ENCODE peak calls at places on chromosomes 2 and 18, in eight cellular contexts. S is mucosa of gallbladder; Y is activated CD4-positive, CD25-positive, alpha-beta regulatory T cell; I is pulmonary artery endothelial cell; T is LoVo; F is NCI-H2029; R is dorsolateral prefrontal cortex; C is activated gamma-delta T cell. M is an unnamed sample.

GRCh38 chr2:127080941-127081769 is 25.8 kb downstream of the BIN1 start:
- DNase-seq in S (peak), Y (peak), I (no peak), T (no peak), F (no peak), R (peak), C (peak), M (peak)

GRCh38 chr18:40904295-40904694 is 1050.7 kb upstream of the PIK3C3 start:
- DNase-seq in S (no peak), Y (no peak), I (no peak), T (no peak), F (no peak), R (no peak), C (no peak), M (no peak)

GRCh38 chr18:58174285-58174684 is 130.3 kb downstream of the NEDD4L start:
- DNase-seq in S (no peak), Y (no peak), I (no peak), T (no peak), F (no peak), R (no peak), C (no peak), M (no peak)

GRCh38 chr2:54381293-54381692 is 74.8 kb upstream of the SPTBN1 start:
- DNase-seq in S (no peak), Y (no peak), I (no peak), T (no peak), F (no peak), R (no peak), C (no peak), M (no peak)

GRCh38 chr2:64661770-64662169 is 8.1 kb upstream of the SERTAD2 start:
- DNase-seq in S (no peak), Y (no peak), I (no peak), T (no peak), F (no peak), R (no peak), C (no peak), M (peak)

GRCh38 chr2:177474301-177474700 is 81.7 kb downstream of the AGPS start:
- DNase-seq in S (no peak), Y (no peak), I (no peak), T (no peak), F (no peak), R (no peak), C (no peak), M (no peak)

GRCh38 chr2:39068290-39068689 is 52.6 kb downstream of the SOS1 start:
- DNase-seq in S (no peak), Y (no peak), I (no peak), T (no peak), F (no peak), R (no peak), C (no peak), M (no peak)

GRCh38 chr2:219155054-219155644 is 5.5 kb downstream of the NHEJ1 start:
- DNase-seq in S (peak), Y (no peak), I (no peak), T (peak), F (peak), R (no peak), C (no peak), M (no peak)

GRCh38 chr2:1729264-1729663 is 15.1 kb downstream of the PXDN start:
- DNase-seq in S (no peak), Y (no peak), I (no peak), T (no peak), F (no peak), R (no peak), C (no peak), M (no peak)

M was measured in anterior cingulate cortex.